ENCODE peak calls at places on chromosomes 13 and 19, in nine cellular contexts. S, D, Z, U, P, M, A, J and H are unnamed samples.
A peak's percentile ranks its signal among the peaks of the same experiment; 100 is the strongest.

GRCh38 chr13:93625536-93625935 is 398.9 kb downstream of the GPC6 start:
- DNase-seq in P (no peak), S (no peak), A (no peak), J (no peak), U (no peak), Z (no peak), M (no peak), D (no peak), H (peak; percentile 14)

GRCh38 chr19:19539738-19540703 is 2.0 kb downstream of the CILP2 start:
- DNase-seq in Z (peak; percentile 93), A (no peak), S (peak; percentile 53), M (peak; percentile 59), P (peak; percentile 50), U (peak; percentile 98), D (peak; percentile 54), J (peak; percentile 80), H (peak; percentile 77)

GRCh38 chr13:56351041-56351440 is 789.7 kb upstream of the PRR20A start:
- DNase-seq in Z (no peak), S (no peak), U (peak; percentile 41), A (no peak), J (no peak), D (no peak), M (peak; percentile 23), P (peak; percentile 28), H (no peak)

GRCh38 chr13:27293873-27294515 is 23.4 kb downstream of the RASL11A start:
- DNase-seq in S (no peak), U (no peak), M (no peak), J (no peak), P (no peak), D (peak; percentile 68), Z (no peak), A (peak; percentile 6), H (no peak)

GRCh38 chr13:67267136-67267535 is 37.0 kb upstream of the PCDH9 start:
- DNase-seq in P (no peak), U (no peak), S (no peak), Z (no peak), A (no peak), M (no peak), D (no peak), J (no peak), H (peak; percentile 12)

GRCh38 chr19:4686700-4687099 is 16.6 kb upstream of the MYDGF start:
- DNase-seq in A (no peak), J (no peak), S (no peak), M (no peak), U (no peak), D (no peak), Z (no peak), P (no peak), H (no peak)

GRCh38 chr19:7888145-7888825 is at the start of gene LRRC8E:
- DNase-seq in J (no peak), D (no peak), Z (peak; percentile 24), U (peak; percentile 92), P (peak; percentile 87), M (peak; percentile 83), A (no peak), S (peak; percentile 89), H (peak; percentile 88)

GRCh38 chr13:30715357-30715756 is 20.0 kb upstream of the ALOX5AP start:
- DNase-seq in D (no peak), Z (no peak), P (no peak), U (no peak), J (no peak), S (no peak), A (no peak), M (no peak), H (no peak)

GRCh38 chr19:27684293-27684692 is 1528.7 kb downstream of the UQCRFS1 start:
- DNase-seq in M (no peak), U (no peak), A (no peak), P (no peak), J (no peak), Z (no peak), S (no peak), D (no peak), H (no peak)

GRCh38 chr19:2613507-2614295 is 88.8 kb downstream of the GNG7 start:
- DNase-seq in U (peak; percentile 83), D (peak; percentile 92), Z (peak; percentile 78), J (no peak), M (peak; percentile 57), A (peak; percentile 74), P (peak; percentile 53), S (peak; percentile 66), H (peak; percentile 71)

GRCh38 chr19:7540761-7541480 is 5.4 kb downstream of the PNPLA6 start:
- DNase-seq in P (peak; percentile 45), A (no peak), Z (peak; percentile 73), M (peak; percentile 42), D (no peak), J (peak; percentile 36), S (no peak), U (peak; percentile 93), H (peak; percentile 47)

GRCh38 chr19:10670187-10670586 is 16.0 kb downstream of the ILF3 start:
- DNase-seq in S (no peak), M (no peak), P (no peak), D (no peak), U (no peak), J (no peak), A (no peak), Z (no peak), H (peak; percentile 60)

GRCh38 chr19:16070366-16070990 is 5.8 kb upstream of the TPM4 start:
- DNase-seq in Z (no peak), D (peak; percentile 92), J (peak; percentile 86), A (peak; percentile 86), M (no peak), P (peak; percentile 98), S (no peak), U (no peak), H (peak; percentile 85)

GRCh38 chr13:25980255-25980654 is 71.6 kb downstream of the SHISA2 start:
- DNase-seq in M (peak; percentile 79), P (peak; percentile 47), J (peak; percentile 18), U (peak; percentile 92), Z (peak; percentile 40), S (no peak), D (peak; percentile 17), A (no peak), H (peak; percentile 28)

GRCh38 chr19:38648789-38649304 is 1.4 kb downstream of the ACTN4 start:
- DNase-seq in U (no peak), J (no peak), S (peak; percentile 16), Z (no peak), D (no peak), A (no peak), P (no peak), M (peak; percentile 40), H (peak; percentile 17)

GRCh38 chr13:93727301-93728141 is 500.9 kb downstream of the GPC6 start:
- DNase-seq in S (no peak), Z (no peak), D (no peak), U (no peak), M (no peak), A (no peak), P (peak; percentile 85), J (no peak), H (peak; percentile 41)

GRCh38 chr19:49808762-49809154 is 4.3 kb downstream of the FUZ start:
- DNase-seq in M (peak; percentile 99), S (peak; percentile 96), A (peak; percentile 89), P (peak; percentile 79), U (peak; percentile 99), D (peak; percentile 88), J (no peak), Z (peak; percentile 99), H (peak; percentile 95)

DNA sequence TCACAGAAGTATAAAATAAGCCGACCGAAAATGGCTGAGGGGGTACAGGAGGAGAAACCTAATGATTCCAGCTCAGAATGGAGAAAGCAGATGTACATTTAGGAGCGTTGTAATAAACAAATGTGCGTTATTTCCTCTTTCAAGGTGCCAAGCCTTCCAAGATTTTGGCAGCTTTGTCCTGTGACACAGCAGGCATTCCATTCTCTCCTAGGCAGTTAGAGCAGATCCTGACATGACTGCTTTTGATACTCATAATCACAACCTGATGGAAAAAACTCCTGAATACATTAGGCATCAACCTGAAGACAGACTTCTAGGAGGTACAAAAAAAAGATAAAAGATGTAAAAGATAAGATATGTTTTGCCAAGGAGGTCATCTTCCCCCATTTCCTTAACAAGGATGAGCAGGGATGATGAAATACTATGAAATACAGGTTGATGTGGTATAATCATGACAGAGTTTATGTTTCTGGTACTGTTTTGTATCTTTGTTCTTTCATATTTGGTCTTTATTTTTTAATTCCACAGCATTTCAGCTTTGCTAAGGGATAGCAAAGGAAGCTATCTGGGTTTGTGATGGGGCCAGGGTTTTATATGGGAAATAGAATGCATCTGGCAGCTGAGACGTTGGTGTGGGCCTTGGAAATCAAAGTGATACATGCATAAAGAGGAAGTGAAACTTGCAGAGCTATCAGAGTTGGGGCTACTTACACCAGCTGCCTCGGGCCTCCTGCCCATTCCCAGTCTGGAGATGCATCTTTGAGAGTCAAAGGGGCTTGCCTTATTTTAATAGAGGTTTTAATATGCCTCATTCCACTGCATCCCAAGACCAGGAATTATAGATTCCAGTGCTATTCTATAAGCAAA is 222.5 kb downstream of the OXGR1 start:
- DNase-seq in Z (no peak), M (no peak), D (peak; percentile 68), U (no peak), A (peak; percentile 69), J (no peak), S (no peak), P (no peak), H (peak; percentile 9)
- H3K4me2 ChIP-seq in Z (no peak overlapping the region), M (no peak overlapping the region), D (no peak overlapping the region), U (no peak overlapping the region), A (peak overlapping the region; percentile 24), J (no peak overlapping the region), S (no peak overlapping the region), P (no peak overlapping the region), H (no peak overlapping the region)

DNA sequence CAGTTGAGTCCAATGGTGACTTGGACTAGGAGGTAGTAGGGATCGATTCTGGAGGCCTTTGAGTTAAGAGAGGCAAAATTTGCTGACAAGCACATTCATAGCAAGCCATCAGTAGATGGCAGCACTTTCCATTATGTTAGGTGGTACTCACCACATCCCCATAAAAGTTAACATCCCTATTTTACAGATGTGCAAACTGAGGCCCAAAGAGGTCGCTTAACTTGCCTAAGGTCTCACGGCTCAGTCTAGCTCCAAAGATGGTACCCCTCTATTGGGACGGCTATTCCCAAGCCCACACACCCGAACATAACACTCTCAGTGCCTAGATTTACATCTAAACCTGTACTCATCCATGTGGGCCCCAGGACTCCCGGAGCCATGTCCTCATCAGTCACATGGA is 21.5 kb upstream of the FOSB start:
- DNase-seq in D (peak; percentile 73), Z (peak; percentile 42), P (peak; percentile 44), A (peak; percentile 53), J (no peak), S (peak; percentile 41), M (peak; percentile 49), U (peak; percentile 71), H (peak; percentile 66)
- TF ChIP-seq EZH2phosphoT487 in D (no peak), Z (no peak), P (no peak), A (no peak), J (no peak), S (no peak), M (no peak), U (no peak), H (no peak)

DNA sequence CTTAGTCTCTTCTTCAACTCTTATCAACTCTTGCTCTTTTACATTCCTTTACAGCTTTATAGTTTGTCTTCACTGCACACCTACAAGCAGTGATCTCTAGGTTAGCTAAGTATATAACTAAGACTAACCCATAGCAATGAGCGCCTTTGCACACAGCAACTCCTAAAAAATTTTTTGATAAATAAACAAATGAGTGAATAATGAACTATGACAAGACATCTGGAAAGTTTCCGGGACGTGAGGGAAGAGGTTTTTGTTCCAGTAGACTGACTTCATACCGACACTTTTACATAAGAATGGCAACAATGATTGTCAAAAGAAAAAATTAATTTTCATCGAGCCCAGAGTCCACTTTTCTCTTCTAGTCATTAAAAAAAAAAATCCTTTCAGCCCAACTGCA is 98.3 kb downstream of the ELF1 start:
- DNase-seq in A (no peak), D (no peak), J (no peak), Z (no peak), U (no peak), M (no peak), P (peak; percentile 19), S (no peak), H (peak; percentile 63)
- H3K4me2 ChIP-seq in A (peak overlapping the region; percentile 70), D (peak overlapping the region; percentile 88), J (peak overlapping the region; percentile 71), Z (peak overlapping the region; percentile 79), U (peak overlapping the region; percentile 84), M (peak overlapping the region; percentile 82), P (peak overlapping the region; percentile 83), S (peak overlapping the region; percentile 88), H (peak overlapping the region; percentile 90)

GRCh38 chr13:105008606-105009005 is 1526.9 kb downstream of the EFNB2 start:
- DNase-seq in P (no peak), D (no peak), J (no peak), S (no peak), Z (no peak), A (no peak), M (no peak), U (no peak), H (no peak)
- TF ChIP-seq EZH2phosphoT487 in P (no peak), D (no peak), J (no peak), S (no peak), Z (no peak), A (no peak), M (no peak), U (no peak), H (no peak)